ENCODE peak calls at places on chromosomes 6 and 20, in six cellular contexts. One of them, this sample, is unnamed.

GRCh38 chr6:32947552-32948465 is 5.1 kb downstream of the HLA-DMA start:
- DNase-seq in GM13976: no peak
- DNase-seq in skeletal muscle cell: no peak
- DNase-seq in NCI-H1092: no peak
- DNase-seq in iris pigment epithelial cell: peak; percentile 36
- DNase-seq in keratinocyte: no peak
- DNase-seq in this sample: peak; percentile 75

GRCh38 chr6:143901885-143902708 is 37.8 kb downstream of the ZC2HC1B start:
- DNase-seq in GM13976: peak; percentile 58
- DNase-seq in skeletal muscle cell: peak; percentile 7
- DNase-seq in NCI-H1092: no peak
- DNase-seq in iris pigment epithelial cell: no peak
- DNase-seq in keratinocyte: no peak
- DNase-seq in this sample: no peak

GRCh38 chr6:100801036-100801435 is 80.1 kb downstream of the ASCC3 start:
- DNase-seq in GM13976: no peak
- DNase-seq in skeletal muscle cell: no peak
- DNase-seq in NCI-H1092: no peak
- DNase-seq in iris pigment epithelial cell: no peak
- DNase-seq in keratinocyte: no peak
- DNase-seq in this sample: no peak

GRCh38 chr6:26576929-26577719 is 19.6 kb upstream of the ABT1 start:
- DNase-seq in GM13976: no peak
- DNase-seq in skeletal muscle cell: no peak
- DNase-seq in NCI-H1092: no peak
- DNase-seq in iris pigment epithelial cell: peak; percentile 87
- DNase-seq in keratinocyte: no peak
- DNase-seq in this sample: peak; percentile 46

GRCh38 chr20:63963348-63963741 is 6.4 kb downstream of the ZNF512B start:
- DNase-seq in GM13976: no peak
- DNase-seq in skeletal muscle cell: no peak
- DNase-seq in NCI-H1092: no peak
- DNase-seq in iris pigment epithelial cell: no peak
- DNase-seq in keratinocyte: no peak
- DNase-seq in this sample: no peak

GRCh38 chr6:153790048-153790447 is 249.0 kb upstream of the OPRM1 start:
- DNase-seq in GM13976: peak; percentile 8
- DNase-seq in skeletal muscle cell: peak; percentile 83
- DNase-seq in NCI-H1092: no peak
- DNase-seq in iris pigment epithelial cell: peak; percentile 97
- DNase-seq in keratinocyte: no peak
- DNase-seq in this sample: peak; percentile 86

GRCh38 chr6:75350156-75350555 is 65.6 kb upstream of the TMEM30A start:
- DNase-seq in GM13976: no peak
- DNase-seq in skeletal muscle cell: no peak
- DNase-seq in NCI-H1092: no peak
- DNase-seq in iris pigment epithelial cell: no peak
- DNase-seq in keratinocyte: no peak
- DNase-seq in this sample: no peak

GRCh38 chr20:58021481-58021880 is 207.0 kb downstream of the ANKRD60 start:
- DNase-seq in GM13976: no peak
- DNase-seq in skeletal muscle cell: no peak
- DNase-seq in NCI-H1092: no peak
- DNase-seq in iris pigment epithelial cell: no peak
- DNase-seq in keratinocyte: no peak
- DNase-seq in this sample: no peak

GRCh38 chr20:36507746-36508145 is 33.6 kb upstream of the MYL9 start:
- DNase-seq in GM13976: no peak
- DNase-seq in skeletal muscle cell: no peak
- DNase-seq in NCI-H1092: no peak
- DNase-seq in iris pigment epithelial cell: no peak
- DNase-seq in keratinocyte: no peak
- DNase-seq in this sample: no peak

GRCh38 chr6:30844118-30844535 is 40.2 kb upstream of the DDR1 start:
- DNase-seq in GM13976: no peak
- DNase-seq in skeletal muscle cell: no peak
- DNase-seq in NCI-H1092: no peak
- DNase-seq in iris pigment epithelial cell: peak; percentile 38
- DNase-seq in keratinocyte: no peak
- DNase-seq in this sample: no peak

GRCh38 chr6:149694926-149695325 is 23.0 kb downstream of the LATS1 start:
- DNase-seq in GM13976: no peak
- DNase-seq in skeletal muscle cell: no peak
- DNase-seq in NCI-H1092: no peak
- DNase-seq in iris pigment epithelial cell: no peak
- DNase-seq in keratinocyte: no peak
- DNase-seq in this sample: no peak

GRCh38 chr6:33976425-33977360 is 169.2 kb downstream of the GRM4 start:
- DNase-seq in GM13976: no peak
- DNase-seq in skeletal muscle cell: no peak
- DNase-seq in NCI-H1092: no peak
- DNase-seq in iris pigment epithelial cell: no peak
- DNase-seq in keratinocyte: no peak
- DNase-seq in this sample: no peak

GRCh38 chr20:1388253-1388652 is 4.6 kb downstream of the FKBP1A start:
- DNase-seq in GM13976: no peak
- DNase-seq in skeletal muscle cell: no peak
- DNase-seq in NCI-H1092: no peak
- DNase-seq in iris pigment epithelial cell: no peak
- DNase-seq in keratinocyte: no peak
- DNase-seq in this sample: no peak

GRCh38 chr6:106513813-106514212 is 115.5 kb downstream of the RTN4IP1 start:
- DNase-seq in GM13976: no peak
- DNase-seq in skeletal muscle cell: no peak
- DNase-seq in NCI-H1092: no peak
- DNase-seq in iris pigment epithelial cell: no peak
- DNase-seq in keratinocyte: no peak
- DNase-seq in this sample: no peak

GRCh38 chr6:109381007-109381746 is 1.1 kb downstream of the CD164 start:
- DNase-seq in GM13976: no peak
- DNase-seq in skeletal muscle cell: no peak
- DNase-seq in NCI-H1092: no peak
- DNase-seq in iris pigment epithelial cell: no peak
- DNase-seq in keratinocyte: no peak
- DNase-seq in this sample: peak; percentile 64

GRCh38 chr20:38128691-38129090 is 36.4 kb downstream of the TGM2 start:
- DNase-seq in GM13976: no peak
- DNase-seq in skeletal muscle cell: no peak
- DNase-seq in NCI-H1092: no peak
- DNase-seq in iris pigment epithelial cell: no peak
- DNase-seq in keratinocyte: no peak
- DNase-seq in this sample: no peak

GRCh38 chr6:150573041-150573681 is 26.5 kb upstream of the PLEKHG1 start:
- DNase-seq in GM13976: no peak
- DNase-seq in skeletal muscle cell: no peak
- DNase-seq in NCI-H1092: no peak
- DNase-seq in iris pigment epithelial cell: no peak
- DNase-seq in keratinocyte: no peak
- DNase-seq in this sample: no peak

GRCh38 chr20:3785240-3786125 is 1.1 kb downstream of the CENPB start:
- DNase-seq in GM13976: no peak
- DNase-seq in skeletal muscle cell: no peak
- DNase-seq in NCI-H1092: no peak
- DNase-seq in iris pigment epithelial cell: no peak
- DNase-seq in keratinocyte: no peak
- DNase-seq in this sample: no peak

GRCh38 chr20:1203630-1204029 is 376 bp downstream of the C20orf202 start:
- DNase-seq in GM13976: no peak
- DNase-seq in skeletal muscle cell: no peak
- DNase-seq in NCI-H1092: no peak
- DNase-seq in iris pigment epithelial cell: no peak
- DNase-seq in keratinocyte: no peak
- DNase-seq in this sample: peak; percentile 21